ENCODE peak calls at places on chromosomes 5 and 9, in five cellular contexts. K, T, Q, V and A are unnamed samples.

GRCh38 chr5:78326930-78327329 is 32.4 kb upstream of the AP3B1 start:
- DNase-seq in K (no peak), T (no peak), V (no peak), Q (no peak), A (no peak)

GRCh38 chr9:132973713-132974112 is 4.8 kb upstream of the GFI1B start:
- DNase-seq in V (no peak), T (no peak), Q (no peak), K (no peak), A (no peak)

GRCh38 chr9:128106181-128106939 is 21.2 kb downstream of the PTGES2 start:
- DNase-seq in K (peak), T (no peak), V (no peak), Q (no peak), A (peak)

GRCh38 chr5:173709145-173709544 is 92.7 kb upstream of the BOD1 start:
- DNase-seq in Q (no peak), V (no peak), T (no peak), K (no peak), A (no peak)

GRCh38 chr5:125746936-125747335 is 676.3 kb upstream of the GRAMD2B start:
- DNase-seq in V (no peak), T (no peak), K (no peak), Q (no peak), A (no peak)

GRCh38 chr9:19408693-19409405 is at the start of gene ACER2:
- DNase-seq in T (peak), V (peak), Q (peak), K (peak), A (peak)

GRCh38 chr5:180563994-180564393 is 27.3 kb downstream of the SCGB3A1 start:
- DNase-seq in K (no peak), T (no peak), V (no peak), Q (no peak), A (no peak)

GRCh38 chr5:65481171-65481575 is 547 bp downstream of the ADAMTS6 start:
- DNase-seq in T (peak), V (no peak), K (no peak), Q (no peak), A (no peak)

GRCh38 chr5:112923148-112923917 is 1.3 kb upstream of the REEP5 start:
- DNase-seq in V (peak), T (no peak), Q (no peak), K (no peak), A (no peak)

GRCh38 chr5:172617817-172618216 is 23.2 kb upstream of the NEURL1B start:
- DNase-seq in V (no peak), Q (no peak), T (no peak), K (peak), A (no peak)

GRCh38 chr5:136061630-136062381 is 33.0 kb downstream of the TGFBI start:
- DNase-seq in V (no peak), Q (no peak), K (no peak), T (no peak), A (no peak)

GRCh38 chr9:72592501-72593403 is 71.3 kb downstream of the TMC1 start:
- DNase-seq in Q (peak), T (peak), V (no peak), K (no peak), A (no peak)

GRCh38 chr5:10264569-10264968 is 14.5 kb downstream of the CCT5 start:
- DNase-seq in Q (no peak), T (no peak), V (no peak), K (no peak), A (no peak)

GRCh38 chr5:148776780-148777179 is 49.6 kb upstream of the ADRB2 start:
- DNase-seq in V (no peak), Q (no peak), T (no peak), K (no peak), A (no peak)

GRCh38 chr9:95770653-95771131 is 104.8 kb upstream of the ERCC6L2 start:
- DNase-seq in V (no peak), Q (no peak), K (no peak), T (peak), A (no peak)
- H3K27ac ChIP-seq in V (no peak), Q (no peak), K (no peak), T (no peak), A (no peak)

GRCh38 chr9:37036237-37037136 is 2.4 kb upstream of the PAX5 start:
- DNase-seq in K (peak), Q (no peak), V (no peak), T (peak), A (peak)

GRCh38 chr9:37039065-37039464 is 5.0 kb upstream of the PAX5 start:
- DNase-seq in V (no peak), K (no peak), T (no peak), Q (no peak), A (no peak)

GRCh38 chr9:37037744-37038640 is 3.9 kb upstream of the PAX5 start:
- DNase-seq in K (peak), V (no peak), Q (no peak), T (peak), A (no peak)

GRCh38 chr9:37035472-37036236 is 1.6 kb upstream of the PAX5 start:
- DNase-seq in K (peak), V (no peak), T (peak), Q (no peak), A (no peak)

DNA sequence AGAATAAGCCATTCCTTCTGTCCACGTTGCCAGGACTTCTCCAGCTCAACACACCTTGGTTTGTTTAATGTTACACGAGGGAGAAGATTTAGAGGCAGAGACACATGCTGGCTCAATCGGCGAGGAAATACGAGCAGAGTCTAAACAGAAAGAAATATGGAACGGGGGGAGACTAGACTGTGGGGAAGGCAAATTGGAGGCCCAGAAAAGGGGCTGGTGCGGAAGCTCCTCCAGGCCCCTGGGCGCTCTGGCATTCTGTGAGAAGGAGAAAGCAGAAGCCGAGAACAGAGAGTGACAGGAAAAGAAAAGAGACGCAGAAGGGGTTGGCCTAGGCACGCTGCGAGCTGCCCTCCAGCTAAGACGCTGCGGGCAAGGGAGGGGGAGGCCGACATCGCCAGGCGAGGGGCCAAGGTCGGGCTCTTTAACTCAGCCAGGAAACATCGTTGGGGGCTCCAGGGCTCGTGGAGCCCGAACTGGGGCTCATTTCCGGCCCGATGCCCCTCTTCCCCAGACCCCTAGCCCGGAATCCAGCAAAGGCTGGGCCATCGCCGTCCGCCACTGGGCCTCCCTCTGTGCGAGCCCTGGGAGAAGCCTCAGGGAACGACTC is 3.2 kb upstream of the PAX5 start:
- DNase-seq in T (peak), V (no peak), Q (no peak), K (peak), A (peak)
- TF ChIP-seq CTCF in T (no peak), V (no peak), Q (no peak), K (no peak), A (no peak)

GRCh38 chr5:152551061-152551460 is 146.0 kb upstream of the NMUR2 start:
- DNase-seq in V (no peak), K (no peak), Q (no peak), T (no peak), A (no peak)

GRCh38 chr5:152560508-152561137 is 155.5 kb upstream of the NMUR2 start:
- DNase-seq in Q (peak), T (peak), K (peak), V (no peak), A (peak)

DNA sequence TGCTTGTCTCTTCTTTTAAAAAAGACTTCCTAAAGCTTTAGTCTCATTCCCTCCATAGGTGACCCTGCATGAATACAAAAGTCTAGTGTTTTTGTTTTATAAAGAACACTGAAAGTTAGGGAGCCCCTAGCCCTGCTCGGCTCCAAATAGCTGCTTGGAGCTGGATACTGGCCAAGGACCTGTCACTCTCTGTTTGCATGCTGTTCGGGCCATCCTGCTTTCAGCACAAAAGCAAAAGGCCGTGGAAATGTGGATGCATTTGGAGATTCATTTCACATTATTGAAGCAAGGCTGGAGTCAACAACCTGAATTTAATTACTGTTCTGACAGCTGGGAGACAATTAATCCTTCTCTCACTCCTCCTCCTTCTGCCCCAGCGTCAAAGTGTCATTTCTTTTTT is 151.7 kb upstream of the NMUR2 start:
- DNase-seq in T (no peak), V (no peak), Q (no peak), K (no peak), A (no peak)
- H3K27ac ChIP-seq in T (peak), V (no peak), Q (no peak), K (no peak), A (no peak)

DNA sequence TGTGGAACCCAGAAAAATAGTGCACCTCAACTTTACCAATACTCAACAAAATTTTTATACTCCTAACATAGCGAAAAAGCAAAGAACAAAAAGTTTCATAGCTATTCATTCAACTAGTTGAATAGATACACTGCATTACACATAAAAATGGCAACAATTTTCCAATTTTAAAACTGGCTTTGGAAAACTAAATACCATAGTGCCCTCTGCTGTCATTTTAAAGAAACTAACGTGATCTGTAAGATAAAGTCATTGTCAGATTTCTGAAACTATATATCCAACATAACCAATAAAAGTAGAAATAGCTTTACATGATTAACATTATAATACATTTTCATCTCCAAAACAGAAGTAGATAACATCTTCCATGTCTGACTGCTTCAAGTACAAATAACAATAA is 31.6 kb downstream of the DTWD2 start:
- DNase-seq in T (no peak), V (no peak), K (no peak), Q (no peak), A (no peak)
- TF ChIP-seq CTCF in T (peak), V (no peak), K (no peak), Q (no peak), A (peak)

GRCh38 chr9:76161103-76161502 is 233.1 kb downstream of the RFK start:
- DNase-seq in K (no peak), V (no peak), Q (no peak), T (peak), A (no peak)
- H3K27ac ChIP-seq in K (no peak), V (no peak), Q (peak), T (peak), A (no peak)

DNA sequence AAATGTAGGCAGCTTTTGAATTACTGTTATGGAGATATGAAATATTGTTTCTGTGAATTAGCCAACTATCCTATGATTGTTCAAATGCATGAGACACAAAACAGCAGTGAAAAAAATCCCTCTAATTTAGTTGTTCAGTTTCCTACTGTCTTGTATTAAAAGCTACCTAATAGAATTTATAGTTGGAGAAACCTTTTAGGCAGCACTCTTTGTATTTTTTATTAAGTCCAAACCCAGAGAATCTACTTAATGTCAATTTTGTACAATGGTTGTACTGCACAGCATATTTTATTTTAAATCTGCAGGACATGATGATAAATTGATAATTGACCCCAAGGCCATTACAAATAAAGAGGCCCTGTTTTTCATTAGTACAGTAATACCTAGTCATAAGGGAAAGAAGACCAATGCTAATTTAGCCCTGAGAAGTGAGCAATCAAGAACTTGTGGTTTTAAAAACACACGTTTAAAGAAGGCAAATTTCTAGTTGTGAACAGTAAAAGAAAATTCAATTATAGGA is 607.5 kb downstream of the ISL1 start:
- DNase-seq in T (no peak), Q (no peak), K (no peak), V (no peak), A (no peak)
- TF ChIP-seq CTCF in T (no peak), Q (no peak), K (no peak), V (no peak), A (no peak)

GRCh38 chr5:37836173-37837100 is 3.4 kb downstream of the GDNF start:
- DNase-seq in K (no peak), T (peak), Q (no peak), V (no peak), A (peak)
- H3K27ac ChIP-seq in K (no peak), T (no peak), Q (no peak), V (no peak), A (peak)